ENCODE peak calls at places on chromosomes 16 and 17, in four cellular contexts. One of them, this sample, is unnamed.

GRCh38 chr16:3101841-3102470 is 2.9 kb upstream of the ZSCAN10 start:
- DNase-seq in transverse colon: no peak
- DNase-seq in right lobe of liver: no peak
- DNase-seq in Peyer's patch: no peak
- DNase-seq in this sample: peak

GRCh38 chr17:65814418-65814817 is 253.0 kb upstream of the AXIN2 start:
- DNase-seq in transverse colon: no peak
- DNase-seq in right lobe of liver: no peak
- DNase-seq in Peyer's patch: no peak
- DNase-seq in this sample: no peak

GRCh38 chr16:74700206-74701040 is at the start of gene MLKL:
- DNase-seq in transverse colon: peak
- DNase-seq in right lobe of liver: peak
- DNase-seq in Peyer's patch: peak
- DNase-seq in this sample: peak

GRCh38 chr17:60468371-60468770 is 46.1 kb downstream of the CHCT1 start:
- DNase-seq in transverse colon: no peak
- DNase-seq in right lobe of liver: no peak
- DNase-seq in Peyer's patch: no peak
- DNase-seq in this sample: no peak

GRCh38 chr17:46175891-46176290 is 17.3 kb downstream of the KANSL1 start:
- DNase-seq in transverse colon: no peak
- DNase-seq in right lobe of liver: no peak
- DNase-seq in Peyer's patch: no peak
- DNase-seq in this sample: no peak

GRCh38 chr17:45948881-45949624 is 50.0 kb upstream of the STH start:
- DNase-seq in transverse colon: peak
- DNase-seq in right lobe of liver: peak
- DNase-seq in Peyer's patch: peak
- DNase-seq in this sample: peak

GRCh38 chr17:63966646-63967265 is 6.0 kb downstream of the SCN4A start:
- DNase-seq in transverse colon: no peak
- DNase-seq in right lobe of liver: no peak
- DNase-seq in Peyer's patch: no peak
- DNase-seq in this sample: no peak

GRCh38 chr17:67105213-67105612 is 60.9 kb downstream of the CACNG1 start:
- DNase-seq in transverse colon: no peak
- DNase-seq in right lobe of liver: no peak
- DNase-seq in Peyer's patch: no peak
- DNase-seq in this sample: no peak

GRCh38 chr17:82318772-82319606 is 1.6 kb upstream of the CD7 start:
- DNase-seq in transverse colon: no peak
- DNase-seq in right lobe of liver: no peak
- DNase-seq in Peyer's patch: no peak
- DNase-seq in this sample: no peak

GRCh38 chr16:74608944-74609343 is 2.0 kb upstream of the GLG1 start:
- DNase-seq in transverse colon: no peak
- DNase-seq in right lobe of liver: no peak
- DNase-seq in Peyer's patch: no peak
- DNase-seq in this sample: peak

GRCh38 chr16:65336169-65336568 is 214.3 kb upstream of the CDH11 start:
- DNase-seq in transverse colon: no peak
- DNase-seq in right lobe of liver: no peak
- DNase-seq in Peyer's patch: no peak
- DNase-seq in this sample: no peak

GRCh38 chr16:20300312-20301097 is 26.8 kb downstream of the GP2 start:
- DNase-seq in transverse colon: peak
- DNase-seq in right lobe of liver: peak
- DNase-seq in Peyer's patch: peak
- DNase-seq in this sample: peak

GRCh38 chr17:27363322-27363721 is 69.4 kb downstream of the WSB1 start:
- DNase-seq in transverse colon: no peak
- DNase-seq in right lobe of liver: no peak
- DNase-seq in Peyer's patch: peak
- DNase-seq in this sample: no peak

GRCh38 chr16:5621826-5622225 is 524.2 kb upstream of the EEF2KMT start:
- DNase-seq in transverse colon: no peak
- DNase-seq in right lobe of liver: no peak
- DNase-seq in Peyer's patch: no peak
- DNase-seq in this sample: no peak

GRCh38 chr17:63833026-63833740 is 5.7 kb upstream of the FTSJ3 start:
- DNase-seq in transverse colon: no peak
- DNase-seq in right lobe of liver: no peak
- DNase-seq in Peyer's patch: no peak
- DNase-seq in this sample: no peak

GRCh38 chr16:81623365-81624102 is 155.6 kb upstream of the PLCG2 start:
- DNase-seq in transverse colon: peak
- DNase-seq in right lobe of liver: no peak
- DNase-seq in Peyer's patch: peak
- DNase-seq in this sample: peak

GRCh38 chr16:51114369-51114768 is 36.7 kb downstream of the SALL1 start:
- DNase-seq in transverse colon: no peak
- DNase-seq in right lobe of liver: no peak
- DNase-seq in Peyer's patch: no peak
- DNase-seq in this sample: no peak

GRCh38 chr16:16938980-16939379 is 531.8 kb downstream of the XYLT1 start:
- DNase-seq in transverse colon: no peak
- DNase-seq in right lobe of liver: no peak
- DNase-seq in Peyer's patch: no peak
- DNase-seq in this sample: no peak

GRCh38 chr17:62807812-62808575 is at the start of gene MARCHF10:
- DNase-seq in transverse colon: peak
- DNase-seq in right lobe of liver: no peak
- DNase-seq in Peyer's patch: no peak
- DNase-seq in this sample: no peak

GRCh38 chr17:79824893-79825579 is 14.2 kb downstream of the CBX4 start:
- DNase-seq in transverse colon: no peak
- DNase-seq in right lobe of liver: no peak
- DNase-seq in Peyer's patch: no peak
- DNase-seq in this sample: no peak

GRCh38 chr16:13093676-13094075 is 192.3 kb downstream of the SHISA9 start:
- DNase-seq in transverse colon: no peak
- DNase-seq in right lobe of liver: no peak
- DNase-seq in Peyer's patch: no peak
- DNase-seq in this sample: no peak

GRCh38 chr17:13135496-13135895 is 117.7 kb upstream of the ELAC2 start:
- DNase-seq in transverse colon: no peak
- DNase-seq in right lobe of liver: no peak
- DNase-seq in Peyer's patch: no peak
- DNase-seq in this sample: no peak

GRCh38 chr16:19400709-19401108 is 17.0 kb upstream of the TMC5 start:
- DNase-seq in transverse colon: no peak
- DNase-seq in right lobe of liver: no peak
- DNase-seq in Peyer's patch: no peak
- DNase-seq in this sample: peak

GRCh38 chr17:44998646-44999045 is 30.5 kb upstream of the C1QL1 start:
- DNase-seq in transverse colon: no peak
- DNase-seq in right lobe of liver: no peak
- DNase-seq in Peyer's patch: no peak
- DNase-seq in this sample: no peak

GRCh38 chr17:82839617-82840292 is at the start of gene ZNF750:
- DNase-seq in transverse colon: no peak
- DNase-seq in right lobe of liver: no peak
- DNase-seq in Peyer's patch: no peak
- DNase-seq in this sample: no peak

DNA sequence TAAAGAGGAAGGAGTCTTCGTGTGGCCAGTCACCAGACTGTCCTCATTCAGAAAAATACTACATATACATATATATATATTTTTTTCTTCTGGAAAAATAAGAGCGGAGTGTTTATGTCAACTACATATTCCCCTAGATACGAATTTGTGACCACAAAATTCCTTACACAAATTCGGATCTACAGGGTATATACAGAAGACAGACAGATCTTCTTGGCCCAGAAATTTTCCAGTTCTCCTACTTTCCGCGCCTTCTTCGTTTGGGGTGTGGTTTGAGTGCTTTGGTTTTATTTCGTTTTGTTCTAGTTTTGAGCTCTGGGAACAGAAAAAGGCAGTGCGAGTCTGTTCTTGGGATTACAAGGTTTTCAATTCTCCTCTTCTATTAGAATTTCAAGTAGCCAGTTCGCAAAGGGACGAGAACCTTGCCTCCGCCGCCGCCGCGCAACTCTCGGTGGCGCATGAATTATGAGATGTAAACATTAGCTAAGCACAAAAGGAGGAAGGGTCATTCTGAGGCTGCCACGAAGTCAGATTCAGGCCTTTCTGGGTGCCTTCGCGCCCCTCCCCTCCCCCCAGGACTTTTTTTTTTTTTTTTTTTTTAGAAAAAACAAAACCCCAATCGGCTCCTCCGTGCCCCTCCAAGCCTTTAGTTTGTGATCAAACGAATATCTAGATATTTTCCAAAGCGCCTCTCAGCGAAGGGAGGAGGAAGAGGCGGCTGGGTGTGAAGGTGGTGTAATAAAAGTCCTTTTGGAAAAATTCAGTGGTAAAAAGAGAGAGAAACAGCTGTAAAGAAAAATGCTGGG is 1.8 kb upstream of the HOXB4 start:
- DNase-seq in transverse colon: no peak
- DNase-seq in right lobe of liver: no peak
- DNase-seq in Peyer's patch: no peak
- DNase-seq in this sample: peak
- TF ChIP-seq POLR2A in transverse colon: no peak
- TF ChIP-seq POLR2A in right lobe of liver: no peak
- TF ChIP-seq POLR2A in Peyer's patch: no peak
- TF ChIP-seq POLR2A in this sample: no peak

GRCh38 chr17:48883171-48883570 is 9.4 kb upstream of the ATP5MC1 start:
- DNase-seq in transverse colon: no peak
- DNase-seq in right lobe of liver: no peak
- DNase-seq in Peyer's patch: no peak
- DNase-seq in this sample: no peak

GRCh38 chr17:48873212-48873611 is 19.4 kb upstream of the ATP5MC1 start:
- DNase-seq in transverse colon: peak
- DNase-seq in right lobe of liver: no peak
- DNase-seq in Peyer's patch: no peak
- DNase-seq in this sample: no peak

GRCh38 chr17:48873696-48874443 is 18.7 kb upstream of the ATP5MC1 start:
- DNase-seq in transverse colon: no peak
- DNase-seq in right lobe of liver: no peak
- DNase-seq in Peyer's patch: no peak
- DNase-seq in this sample: no peak

GRCh38 chr17:48882272-48882671 is 10.3 kb upstream of the ATP5MC1 start:
- DNase-seq in transverse colon: no peak
- DNase-seq in right lobe of liver: no peak
- DNase-seq in Peyer's patch: no peak
- DNase-seq in this sample: no peak

DNA sequence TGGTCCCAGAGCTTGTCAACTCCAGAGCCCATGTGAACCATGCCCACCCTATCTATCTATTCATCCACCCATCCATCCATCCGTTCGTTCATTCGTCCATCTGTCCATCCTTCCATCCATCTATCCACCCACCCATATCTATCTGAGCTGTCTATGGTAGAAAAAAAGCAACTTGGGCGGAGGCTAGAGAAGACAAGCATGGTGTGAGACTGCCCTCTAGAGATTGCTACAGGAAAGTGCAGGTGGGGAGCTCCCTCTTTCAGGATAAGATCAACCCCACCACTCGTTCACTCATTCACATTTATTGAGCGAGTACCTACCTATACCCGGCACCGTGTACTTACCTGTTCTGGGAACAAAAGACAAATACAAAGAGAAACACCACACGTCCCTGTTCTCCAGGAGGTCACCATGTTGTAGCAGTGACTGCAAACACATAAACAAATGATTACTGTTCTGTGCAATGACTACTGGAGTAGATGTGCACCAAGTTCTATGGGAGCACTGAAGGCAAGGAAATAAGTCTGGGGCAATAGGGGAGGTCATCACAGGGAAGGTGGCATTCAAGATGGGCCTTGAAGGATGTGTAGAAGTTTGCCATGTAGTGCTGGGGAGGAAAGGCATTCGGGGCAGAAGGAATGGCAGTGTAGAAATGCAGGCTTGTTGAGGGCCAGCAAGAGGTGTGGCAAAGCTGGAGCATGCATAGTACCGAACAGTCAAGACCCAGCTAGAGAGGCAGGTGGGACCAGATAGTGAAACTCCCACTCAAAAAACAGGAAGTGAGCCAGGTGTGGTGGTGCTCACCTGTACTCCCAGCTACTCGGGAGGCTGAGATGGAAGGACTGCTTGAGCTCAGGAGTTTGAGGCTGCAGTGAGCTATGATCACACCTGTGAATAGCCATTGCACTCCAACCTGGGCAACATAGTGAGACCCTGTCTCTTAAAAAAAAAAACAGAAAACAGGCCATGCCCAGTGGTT is 13.4 kb upstream of the ATP5MC1 start:
- DNase-seq in transverse colon: peak
- DNase-seq in right lobe of liver: no peak
- DNase-seq in Peyer's patch: peak
- DNase-seq in this sample: peak
- TF ChIP-seq POLR2A in transverse colon: no peak
- TF ChIP-seq POLR2A in right lobe of liver: no peak
- TF ChIP-seq POLR2A in Peyer's patch: no peak
- TF ChIP-seq POLR2A in this sample: no peak

DNA sequence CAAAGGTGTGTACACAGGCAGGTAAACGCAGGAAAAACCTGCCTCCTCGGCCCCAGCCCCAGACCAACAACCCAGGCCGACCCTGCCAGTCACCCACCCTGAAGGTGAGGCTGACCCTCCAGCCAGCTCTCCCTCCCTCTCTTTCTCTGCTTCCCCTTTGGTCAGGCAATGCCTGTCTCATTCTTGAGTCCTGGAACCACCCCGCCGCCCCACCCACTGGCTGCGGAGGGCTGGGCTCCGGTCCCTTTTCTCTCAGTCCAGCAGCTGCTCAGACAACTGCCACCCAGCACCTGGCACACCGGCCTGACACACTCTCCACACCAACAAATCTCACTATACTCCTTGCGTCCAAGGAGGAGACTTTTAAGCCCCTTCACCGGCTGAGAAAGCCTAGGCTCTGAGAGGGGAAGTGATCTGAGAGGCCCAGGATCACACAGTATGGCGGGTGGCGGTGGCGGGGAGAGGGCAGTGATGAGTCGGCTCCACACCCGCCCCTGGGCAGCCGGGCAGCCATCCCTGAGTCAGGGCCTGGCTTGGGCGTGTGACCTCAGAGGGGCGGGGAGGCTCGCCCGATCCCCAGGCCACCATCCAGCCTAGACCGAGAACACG is 687 bp downstream of the FLII start:
- DNase-seq in transverse colon: peak
- DNase-seq in right lobe of liver: peak
- DNase-seq in Peyer's patch: peak
- DNase-seq in this sample: peak
- TF ChIP-seq POLR2A in transverse colon: peak
- TF ChIP-seq POLR2A in right lobe of liver: no peak
- TF ChIP-seq POLR2A in Peyer's patch: peak
- TF ChIP-seq POLR2A in this sample: no peak

GRCh38 chr16:67449328-67449727 is 18.4 kb downstream of the HSD11B2 start:
- DNase-seq in transverse colon: no peak
- DNase-seq in right lobe of liver: no peak
- DNase-seq in Peyer's patch: no peak
- DNase-seq in this sample: peak
- TF ChIP-seq POLR2A in transverse colon: no peak
- TF ChIP-seq POLR2A in right lobe of liver: no peak
- TF ChIP-seq POLR2A in Peyer's patch: no peak
- TF ChIP-seq POLR2A in this sample: no peak

This sample was measured in erythroblast.